ENCODE peak calls at places on chromosomes 1 and 21, in seven cellular contexts. F is substantia nigra, P is type B pancreatic cell, K is hypothalamus, A is GM13977, Q is HFF-Myc, D is T-cell. Z is an unnamed sample.

GRCh38 chr1:93328809-93329477 is 16.8 kb upstream of the DR1 start:
- DNase-seq in F (no peak), P (no peak), K (no peak), A (no peak), Q (no peak), D (no peak), Z (no peak)

GRCh38 chr1:213020016-213020415 is 4.3 kb upstream of the ANGEL2 start:
- DNase-seq in F (no peak), P (no peak), K (no peak), A (no peak), Q (no peak), D (no peak), Z (no peak)

GRCh38 chr1:153663211-153663610 is 4.7 kb downstream of the SNAPIN start:
- DNase-seq in F (no peak), P (no peak), K (no peak), A (no peak), Q (no peak), D (no peak), Z (peak; percentile 69)

GRCh38 chr21:28215214-28215954 is 777.3 kb downstream of the LTN1 start:
- DNase-seq in F (no peak), P (no peak), K (no peak), A (no peak), Q (no peak), D (no peak), Z (peak; percentile 20)

GRCh38 chr1:26786437-26787380 is 1.0 kb upstream of the PIGV start:
- DNase-seq in F (no peak), P (no peak), K (no peak), A (peak; percentile 74), Q (no peak), D (no peak), Z (peak; percentile 99)

GRCh38 chr1:172206256-172206655 is 214.2 kb upstream of the C1orf105 start:
- DNase-seq in F (no peak), P (no peak), K (no peak), A (no peak), Q (no peak), D (no peak), Z (peak; percentile 7)

GRCh38 chr1:209720826-209721225 is 16.2 kb downstream of the HSD11B1 start:
- DNase-seq in F (no peak), P (no peak), K (no peak), A (no peak), Q (no peak), D (no peak), Z (no peak)

GRCh38 chr1:43639990-43640794 is 9.8 kb upstream of the KDM4A start:
- DNase-seq in F (no peak), P (no peak), K (no peak), A (no peak), Q (no peak), D (no peak), Z (no peak)

GRCh38 chr1:31416101-31416736 is 3.2 kb downstream of the SERINC2 start:
- DNase-seq in F (no peak), P (no peak), K (no peak), A (no peak), Q (no peak), D (no peak), Z (peak; percentile 27)

GRCh38 chr21:15446193-15446592 is 283.6 kb upstream of the USP25 start:
- DNase-seq in F (no peak), P (no peak), K (no peak), A (no peak), Q (no peak), D (no peak), Z (peak; percentile 60)

GRCh38 chr1:7503691-7504437 is 267.2 kb upstream of the VAMP3 start:
- DNase-seq in F (no peak), P (no peak), K (no peak), A (no peak), Q (no peak), D (no peak), Z (no peak)

GRCh38 chr1:53070621-53071020 is 8.6 kb downstream of the PODN start:
- DNase-seq in F (no peak), P (peak; percentile 64), K (no peak), A (no peak), Q (no peak), D (no peak), Z (no peak)

GRCh38 chr1:169860187-169860586 is 33.5 kb downstream of the SCYL3 start:
- DNase-seq in F (no peak), P (no peak), K (no peak), A (no peak), Q (no peak), D (no peak), Z (no peak)

GRCh38 chr1:23779826-23780371 is 1.7 kb downstream of the PITHD1 start:
- DNase-seq in F (no peak), P (no peak), K (no peak), A (no peak), Q (no peak), D (no peak), Z (no peak)

GRCh38 chr21:42830456-42831455 is 48.6 kb downstream of the WDR4 start:
- DNase-seq in F (no peak), P (peak; percentile 45), K (no peak), A (no peak), Q (no peak), D (no peak), Z (peak; percentile 22)

GRCh38 chr21:28865488-28866186 is 127.0 kb downstream of the LTN1 start:
- DNase-seq in F (no peak), P (no peak), K (no peak), A (no peak), Q (no peak), D (no peak), Z (no peak)

GRCh38 chr1:63691672-63692425 is 82.0 kb upstream of the ROR1 start:
- DNase-seq in F (no peak), P (no peak), K (no peak), A (peak; percentile 57), Q (peak; percentile 83), D (no peak), Z (peak; percentile 48)

GRCh38 chr1:23980725-23981063 is 567 bp upstream of the SRSF10 start:
- DNase-seq in F (no peak), P (no peak), K (no peak), A (peak; percentile 69), Q (peak; percentile 62), D (no peak), Z (no peak)

GRCh38 chr1:113929750-113930498 is 800 bp downstream of the HIPK1 start:
- DNase-seq in F (no peak), P (no peak), K (peak; percentile 55), A (peak; percentile 70), Q (no peak), D (peak; percentile 88), Z (peak; percentile 20)

GRCh38 chr1:241823925-241824324 is 24.1 kb upstream of the EXO1 start:
- DNase-seq in F (no peak), P (no peak), K (no peak), A (no peak), Q (no peak), D (no peak), Z (no peak)

GRCh38 chr1:109790735-109791494 is 27.2 kb upstream of the EPS8L3 start:
- DNase-seq in F (no peak), P (peak; percentile 60), K (no peak), A (peak; percentile 84), Q (no peak), D (peak; percentile 69), Z (peak; percentile 97)

GRCh38 chr1:56922070-56922469 is 43.7 kb downstream of the C8B start:
- DNase-seq in F (no peak), P (no peak), K (no peak), A (no peak), Q (no peak), D (no peak), Z (peak; percentile 18)

GRCh38 chr1:33086384-33086850 is 5.5 kb downstream of the AZIN2 start:
- DNase-seq in F (peak; percentile 25), P (no peak), K (peak; percentile 42), A (peak; percentile 55), Q (no peak), D (no peak), Z (peak; percentile 66)

GRCh38 chr1:247164694-247165093 is 7.1 kb downstream of the ZNF124 start:
- DNase-seq in F (no peak), P (no peak), K (no peak), A (no peak), Q (no peak), D (no peak), Z (no peak)

GRCh38 chr1:1778827-1779675 is 781 bp upstream of the NADK start:
- DNase-seq in F (no peak), P (no peak), K (no peak), A (peak; percentile 96), Q (no peak), D (peak; percentile 63), Z (peak; percentile 91)

GRCh38 chr1:19062258-19063029 is 106.0 kb upstream of the IFFO2 start:
- DNase-seq in F (no peak), P (no peak), K (no peak), A (no peak), Q (no peak), D (no peak), Z (no peak)

GRCh38 chr21:45202889-45203288 is 84.8 kb downstream of the POFUT2 start:
- DNase-seq in F (no peak), P (no peak), K (no peak), A (no peak), Q (no peak), D (no peak), Z (no peak)

GRCh38 chr1:116277840-116278540 is 95.1 kb upstream of the ATP1A1 start:
- DNase-seq in F (no peak), P (no peak), K (no peak), A (no peak), Q (no peak), D (no peak), Z (no peak)

GRCh38 chr1:12165342-12165741 is 1.4 kb upstream of the TNFRSF1B start:
- DNase-seq in F (no peak), P (no peak), K (no peak), A (no peak), Q (no peak), D (no peak), Z (no peak)

GRCh38 chr1:93079685-93080141 is 630 bp downstream of the MTF2 start:
- DNase-seq in F (no peak), P (peak; percentile 69), K (peak; percentile 21), A (no peak), Q (no peak), D (peak; percentile 0), Z (no peak)

GRCh38 chr1:89633103-89633744 is at the start of gene LRRC8C:
- DNase-seq in F (no peak), P (peak; percentile 75), K (no peak), A (peak; percentile 70), Q (no peak), D (peak; percentile 36), Z (peak; percentile 20)

GRCh38 chr1:74771913-74772515 is 39.1 kb downstream of the TYW3 start:
- DNase-seq in F (no peak), P (no peak), K (no peak), A (no peak), Q (peak; percentile 21), D (no peak), Z (peak; percentile 33)

GRCh38 chr1:81799939-81800740 is 594 bp upstream of the ADGRL2 start:
- DNase-seq in F (no peak), P (peak; percentile 82), K (no peak), A (peak; percentile 7), Q (no peak), D (no peak), Z (no peak)

GRCh38 chr1:31689821-31690220 is 14.0 kb downstream of the COL16A1 start:
- DNase-seq in F (no peak), P (no peak), K (no peak), A (no peak), Q (peak; percentile 88), D (no peak), Z (peak; percentile 15)